ENCODE peak calls at places on chromosomes 2 and 18, in four cellular contexts. B is ACHN, L is OCI-M1, S is fibroblast of the conjunctiva. Y is an unnamed sample.

GRCh38 chr2:173997269-173997668 is 32.1 kb upstream of the SP3 start:
- DNase-seq in B (no peak), L (peak; percentile 73), S (peak; percentile 53), Y (no peak)

GRCh38 chr2:98867539-98868309 is 68.3 kb downstream of the CRACDL start:
- DNase-seq in B (peak; percentile 42), L (no peak), S (no peak), Y (no peak)

GRCh38 chr18:46939337-46939963 is 22.0 kb downstream of the KATNAL2 start:
- DNase-seq in B (peak; percentile 36), L (no peak), S (peak; percentile 83), Y (no peak)

GRCh38 chr18:35303610-35304009 is 13.6 kb upstream of the ZSCAN30 start:
- DNase-seq in B (no peak), L (no peak), S (no peak), Y (no peak)

GRCh38 chr2:231187736-231188505 is 10.5 kb upstream of the ARMC9 start:
- DNase-seq in B (no peak), L (peak; percentile 34), S (peak; percentile 57), Y (peak; percentile 83)

GRCh38 chr18:6781846-6782245 is 52.3 kb downstream of the ARHGAP28 start:
- DNase-seq in B (peak; percentile 19), L (no peak), S (peak; percentile 18), Y (peak; percentile 64)

GRCh38 chr2:72607189-72607588 is 218.6 kb downstream of the EXOC6B start:
- DNase-seq in B (no peak), L (no peak), S (no peak), Y (no peak)

GRCh38 chr2:66435549-66435875 is 587 bp downstream of the MEIS1 start:
- DNase-seq in B (peak; percentile 2), L (no peak), S (no peak), Y (no peak)

GRCh38 chr18:68699043-68699442 is 15.9 kb downstream of the TMX3 start:
- DNase-seq in B (no peak), L (no peak), S (peak; percentile 65), Y (no peak)

Y was measured in SK-N-SH.